ENCODE peak calls at places on chromosomes 5 and 9, in seven cellular contexts. One of them, this sample, is unnamed.

GRCh38 chr5:127235136-127235535 is 55.5 kb upstream of the MEGF10 start:
- DNase-seq in NCI-H774: no peak
- DNase-seq in endothelial cell: no peak
- DNase-seq in pons: no peak
- DNase-seq in germinal center: no peak
- DNase-seq in cardiac muscle cell: no peak
- DNase-seq in fibroblast of gingiva: no peak
- DNase-seq in this sample: no peak

GRCh38 chr5:79236364-79236969 is 536 bp downstream of the JMY start:
- DNase-seq in NCI-H774: no peak
- DNase-seq in endothelial cell: peak; percentile 52
- DNase-seq in pons: peak; percentile 24
- DNase-seq in germinal center: peak; percentile 44
- DNase-seq in cardiac muscle cell: peak; percentile 73
- DNase-seq in fibroblast of gingiva: peak; percentile 18
- DNase-seq in this sample: peak; percentile 23

GRCh38 chr9:104997536-104997935 is 69.6 kb upstream of the ABCA1 start:
- DNase-seq in NCI-H774: no peak
- DNase-seq in endothelial cell: no peak
- DNase-seq in pons: no peak
- DNase-seq in germinal center: no peak
- DNase-seq in cardiac muscle cell: no peak
- DNase-seq in fibroblast of gingiva: no peak
- DNase-seq in this sample: no peak

GRCh38 chr9:116174347-116174746 is 20.8 kb downstream of the PAPPA start:
- DNase-seq in NCI-H774: no peak
- DNase-seq in endothelial cell: no peak
- DNase-seq in pons: no peak
- DNase-seq in germinal center: no peak
- DNase-seq in cardiac muscle cell: no peak
- DNase-seq in fibroblast of gingiva: no peak
- DNase-seq in this sample: no peak

GRCh38 chr9:76756273-76756650 is 8.0 kb upstream of the PCA3 start:
- DNase-seq in NCI-H774: peak; percentile 61
- DNase-seq in endothelial cell: peak; percentile 16
- DNase-seq in pons: peak; percentile 61
- DNase-seq in germinal center: no peak
- DNase-seq in cardiac muscle cell: peak; percentile 24
- DNase-seq in fibroblast of gingiva: peak; percentile 65
- DNase-seq in this sample: no peak

GRCh38 chr9:29609282-29609681 is 2036.0 kb upstream of the C9orf72 start:
- DNase-seq in NCI-H774: no peak
- DNase-seq in endothelial cell: no peak
- DNase-seq in pons: no peak
- DNase-seq in germinal center: no peak
- DNase-seq in cardiac muscle cell: no peak
- DNase-seq in fibroblast of gingiva: no peak
- DNase-seq in this sample: no peak

GRCh38 chr9:36922548-36922947 is 111.5 kb downstream of the PAX5 start:
- DNase-seq in NCI-H774: no peak
- DNase-seq in endothelial cell: no peak
- DNase-seq in pons: no peak
- DNase-seq in germinal center: no peak
- DNase-seq in cardiac muscle cell: no peak
- DNase-seq in fibroblast of gingiva: no peak
- DNase-seq in this sample: no peak

GRCh38 chr5:57817924-57818323 is 335.3 kb upstream of the ACTBL2 start:
- DNase-seq in NCI-H774: no peak
- DNase-seq in endothelial cell: no peak
- DNase-seq in pons: no peak
- DNase-seq in germinal center: no peak
- DNase-seq in cardiac muscle cell: no peak
- DNase-seq in fibroblast of gingiva: no peak
- DNase-seq in this sample: no peak

GRCh38 chr5:36777105-36777757 is 99.3 kb upstream of the NIPBL start:
- DNase-seq in NCI-H774: no peak
- DNase-seq in endothelial cell: peak; percentile 56
- DNase-seq in pons: peak; percentile 28
- DNase-seq in germinal center: no peak
- DNase-seq in cardiac muscle cell: peak; percentile 57
- DNase-seq in fibroblast of gingiva: peak; percentile 8
- DNase-seq in this sample: no peak

GRCh38 chr5:92470770-92471169 is 1087.7 kb upstream of the ARRDC3 start:
- DNase-seq in NCI-H774: no peak
- DNase-seq in endothelial cell: no peak
- DNase-seq in pons: no peak
- DNase-seq in germinal center: no peak
- DNase-seq in cardiac muscle cell: no peak
- DNase-seq in fibroblast of gingiva: no peak
- DNase-seq in this sample: no peak

GRCh38 chr9:135254176-135255032 is 166.9 kb downstream of the OLFM1 start:
- DNase-seq in NCI-H774: no peak
- DNase-seq in endothelial cell: no peak
- DNase-seq in pons: no peak
- DNase-seq in germinal center: no peak
- DNase-seq in cardiac muscle cell: no peak
- DNase-seq in fibroblast of gingiva: no peak
- DNase-seq in this sample: no peak

GRCh38 chr5:59673438-59674058 is 220.0 kb downstream of the PDE4D start:
- DNase-seq in NCI-H774: peak; percentile 11
- DNase-seq in endothelial cell: no peak
- DNase-seq in pons: peak; percentile 62
- DNase-seq in germinal center: peak; percentile 13
- DNase-seq in cardiac muscle cell: peak; percentile 63
- DNase-seq in fibroblast of gingiva: peak; percentile 46
- DNase-seq in this sample: no peak

GRCh38 chr5:10454591-10455272 is 13.1 kb downstream of the ROPN1L start:
- DNase-seq in NCI-H774: no peak
- DNase-seq in endothelial cell: no peak
- DNase-seq in pons: no peak
- DNase-seq in germinal center: no peak
- DNase-seq in cardiac muscle cell: no peak
- DNase-seq in fibroblast of gingiva: peak; percentile 30
- DNase-seq in this sample: no peak

GRCh38 chr5:158899792-158900191 is 199.9 kb downstream of the EBF1 start:
- DNase-seq in NCI-H774: no peak
- DNase-seq in endothelial cell: no peak
- DNase-seq in pons: no peak
- DNase-seq in germinal center: no peak
- DNase-seq in cardiac muscle cell: no peak
- DNase-seq in fibroblast of gingiva: peak; percentile 80
- DNase-seq in this sample: no peak

GRCh38 chr5:172035039-172035438 is 28.6 kb upstream of the FBXW11 start:
- DNase-seq in NCI-H774: no peak
- DNase-seq in endothelial cell: no peak
- DNase-seq in pons: no peak
- DNase-seq in germinal center: no peak
- DNase-seq in cardiac muscle cell: no peak
- DNase-seq in fibroblast of gingiva: no peak
- DNase-seq in this sample: peak; percentile 26

GRCh38 chr5:60262576-60263295 is 369.2 kb upstream of the PDE4D start:
- DNase-seq in NCI-H774: no peak
- DNase-seq in endothelial cell: no peak
- DNase-seq in pons: no peak
- DNase-seq in germinal center: no peak
- DNase-seq in cardiac muscle cell: no peak
- DNase-seq in fibroblast of gingiva: no peak
- DNase-seq in this sample: no peak

GRCh38 chr9:117480251-117480650 is 65.4 kb upstream of the ASTN2 start:
- DNase-seq in NCI-H774: no peak
- DNase-seq in endothelial cell: no peak
- DNase-seq in pons: no peak
- DNase-seq in germinal center: no peak
- DNase-seq in cardiac muscle cell: no peak
- DNase-seq in fibroblast of gingiva: no peak
- DNase-seq in this sample: no peak

GRCh38 chr9:37913480-37914153 is 9.7 kb upstream of the SLC25A51 start:
- DNase-seq in NCI-H774: peak; percentile 42
- DNase-seq in endothelial cell: peak; percentile 91
- DNase-seq in pons: peak; percentile 98
- DNase-seq in germinal center: peak; percentile 80
- DNase-seq in cardiac muscle cell: peak; percentile 83
- DNase-seq in fibroblast of gingiva: peak; percentile 65
- DNase-seq in this sample: peak; percentile 81

GRCh38 chr9:115057559-115057958 is 60.4 kb downstream of the TNC start:
- DNase-seq in NCI-H774: no peak
- DNase-seq in endothelial cell: no peak
- DNase-seq in pons: no peak
- DNase-seq in germinal center: no peak
- DNase-seq in cardiac muscle cell: no peak
- DNase-seq in fibroblast of gingiva: no peak
- DNase-seq in this sample: no peak

GRCh38 chr5:180787711-180788431 is 14.7 kb downstream of the MGAT1 start:
- DNase-seq in NCI-H774: no peak
- DNase-seq in endothelial cell: no peak
- DNase-seq in pons: no peak
- DNase-seq in germinal center: no peak
- DNase-seq in cardiac muscle cell: no peak
- DNase-seq in fibroblast of gingiva: no peak
- DNase-seq in this sample: no peak

GRCh38 chr5:159915913-159916840 is at the start of gene ADRA1B:
- DNase-seq in NCI-H774: no peak
- DNase-seq in endothelial cell: peak; percentile 82
- DNase-seq in pons: no peak
- DNase-seq in germinal center: peak; percentile 77
- DNase-seq in cardiac muscle cell: peak; percentile 91
- DNase-seq in fibroblast of gingiva: peak; percentile 67
- DNase-seq in this sample: peak; percentile 53

GRCh38 chr9:89422151-89422918 is 75.6 kb downstream of the SEMA4D start:
- DNase-seq in NCI-H774: no peak
- DNase-seq in endothelial cell: no peak
- DNase-seq in pons: no peak
- DNase-seq in germinal center: no peak
- DNase-seq in cardiac muscle cell: no peak
- DNase-seq in fibroblast of gingiva: peak; percentile 40
- DNase-seq in this sample: no peak

GRCh38 chr5:1656271-1656975 is 132.7 kb upstream of the LPCAT1 start:
- DNase-seq in NCI-H774: no peak
- DNase-seq in endothelial cell: no peak
- DNase-seq in pons: no peak
- DNase-seq in germinal center: no peak
- DNase-seq in cardiac muscle cell: no peak
- DNase-seq in fibroblast of gingiva: no peak
- DNase-seq in this sample: no peak

GRCh38 chr5:83552275-83552674 is 80.7 kb downstream of the VCAN start:
- DNase-seq in NCI-H774: no peak
- DNase-seq in endothelial cell: no peak
- DNase-seq in pons: no peak
- DNase-seq in germinal center: no peak
- DNase-seq in cardiac muscle cell: no peak
- DNase-seq in fibroblast of gingiva: no peak
- DNase-seq in this sample: no peak

GRCh38 chr9:35679766-35680330 is 6.1 kb downstream of the CA9 start:
- DNase-seq in NCI-H774: no peak
- DNase-seq in endothelial cell: no peak
- DNase-seq in pons: no peak
- DNase-seq in germinal center: no peak
- DNase-seq in cardiac muscle cell: no peak
- DNase-seq in fibroblast of gingiva: no peak
- DNase-seq in this sample: no peak

GRCh38 chr5:132526974-132527564 is 16.3 kb downstream of the IL5 start:
- DNase-seq in NCI-H774: no peak
- DNase-seq in endothelial cell: no peak
- DNase-seq in pons: peak; percentile 11
- DNase-seq in germinal center: peak; percentile 3
- DNase-seq in cardiac muscle cell: no peak
- DNase-seq in fibroblast of gingiva: no peak
- DNase-seq in this sample: no peak

GRCh38 chr5:93782978-93783377 is 41.6 kb upstream of the POU5F2 start:
- DNase-seq in NCI-H774: no peak
- DNase-seq in endothelial cell: no peak
- DNase-seq in pons: no peak
- DNase-seq in germinal center: no peak
- DNase-seq in cardiac muscle cell: no peak
- DNase-seq in fibroblast of gingiva: no peak
- DNase-seq in this sample: no peak

GRCh38 chr5:153565822-153566221 is 75.4 kb downstream of the GRIA1 start:
- DNase-seq in NCI-H774: no peak
- DNase-seq in endothelial cell: no peak
- DNase-seq in pons: no peak
- DNase-seq in germinal center: no peak
- DNase-seq in cardiac muscle cell: no peak
- DNase-seq in fibroblast of gingiva: peak; percentile 94
- DNase-seq in this sample: no peak

GRCh38 chr5:43572357-43572756 is 15.5 kb upstream of the PAIP1 start:
- DNase-seq in NCI-H774: no peak
- DNase-seq in endothelial cell: no peak
- DNase-seq in pons: no peak
- DNase-seq in germinal center: no peak
- DNase-seq in cardiac muscle cell: peak; percentile 67
- DNase-seq in fibroblast of gingiva: no peak
- DNase-seq in this sample: no peak